ENCODE peak calls at places on chromosomes 16 and 17, in ten cellular contexts. T, H, Z, L, R, O, Y, V, D and S are unnamed samples.

GRCh38 chr17:50199211-50199633 is 2.2 kb downstream of the COL1A1 start:
- DNase-seq in H (no peak), T (no peak), O (no peak), V (no peak), D (no peak), R (no peak), L (no peak), Z (no peak), Y (no peak), S (no peak)

GRCh38 chr17:49290690-49291326 is 60.2 kb upstream of the PHOSPHO1 start:
- DNase-seq in L (no peak), D (peak; percentile 50), Y (no peak), T (no peak), R (no peak), H (peak; percentile 21), V (peak; percentile 47), O (peak; percentile 38), Z (no peak), S (no peak)

GRCh38 chr17:79648181-79648831 is 37.5 kb upstream of the RBFOX3 start:
- DNase-seq in Z (no peak), Y (no peak), L (no peak), T (no peak), D (no peak), O (no peak), V (no peak), R (no peak), H (no peak), S (no peak)

GRCh38 chr16:89005201-89006035 is 28.4 kb upstream of the CBFA2T3 start:
- DNase-seq in O (no peak), V (no peak), D (no peak), Z (no peak), H (no peak), T (no peak), Y (no peak), R (no peak), L (no peak), S (no peak)

GRCh38 chr17:40322417-40323315 is 13.7 kb downstream of the RARA start:
- DNase-seq in H (peak; percentile 61), Y (peak; percentile 17), Z (peak; percentile 86), O (peak; percentile 75), R (peak; percentile 87), L (peak; percentile 12), V (no peak), T (peak; percentile 86), D (peak; percentile 98), S (peak; percentile 74)

GRCh38 chr16:27703545-27703944 is 153.6 kb downstream of the KATNIP start:
- DNase-seq in T (no peak), D (peak; percentile 11), L (no peak), O (no peak), Y (no peak), R (no peak), Z (no peak), V (no peak), H (peak; percentile 63), S (no peak)

GRCh38 chr16:29824589-29825144 is 4.4 kb downstream of the MVP start:
- DNase-seq in Z (no peak), D (no peak), R (no peak), V (peak; percentile 77), Y (no peak), L (no peak), O (no peak), T (no peak), H (peak; percentile 73), S (peak; percentile 67)

GRCh38 chr16:63461248-63461841 is 1425.1 kb upstream of the CDH8 start:
- DNase-seq in Y (no peak), D (peak; percentile 4), R (no peak), T (no peak), Z (no peak), L (peak; percentile 65), V (peak; percentile 58), H (no peak), O (peak; percentile 8), S (no peak)

GRCh38 chr17:45951403-45951802 is 47.6 kb upstream of the STH start:
- DNase-seq in T (no peak), D (no peak), V (no peak), Z (no peak), O (no peak), H (no peak), Y (no peak), R (no peak), L (no peak), S (no peak)

GRCh38 chr17:72671034-72671433 is 421.5 kb downstream of the SLC39A11 start:
- DNase-seq in D (peak; percentile 22), H (no peak), L (no peak), R (no peak), Y (peak; percentile 50), T (no peak), V (no peak), O (no peak), Z (no peak), S (no peak)

GRCh38 chr17:72383053-72383847 is 262.4 kb downstream of the SOX9 start:
- DNase-seq in Z (no peak), D (no peak), H (no peak), V (no peak), Y (no peak), T (no peak), O (no peak), L (peak; percentile 89), R (no peak), S (no peak)

GRCh38 chr17:3004925-3005324 is 58.5 kb downstream of the OR1D5 start:
- DNase-seq in D (no peak), Y (peak; percentile 69), V (no peak), O (no peak), R (no peak), L (no peak), T (no peak), Z (no peak), H (no peak), S (no peak)

GRCh38 chr16:1393613-1394176 is 20.8 kb downstream of the UNKL start:
- DNase-seq in V (no peak), R (no peak), D (no peak), H (no peak), T (no peak), O (no peak), Z (no peak), Y (no peak), L (no peak), S (no peak)

GRCh38 chr16:4703906-4704305 is 10.5 kb downstream of the NUDT16L1 start:
- DNase-seq in V (no peak), H (no peak), L (no peak), Y (no peak), R (no peak), T (no peak), Z (no peak), D (no peak), O (no peak), S (no peak)

GRCh38 chr17:30395398-30396022 is 16.8 kb downstream of the CPD start:
- DNase-seq in D (no peak), Y (no peak), V (no peak), H (no peak), O (no peak), L (peak; percentile 63), T (no peak), R (no peak), Z (no peak), S (no peak)

GRCh38 chr17:55735784-55736405 is 13.2 kb upstream of the TMEM100 start:
- DNase-seq in Y (no peak), R (no peak), Z (no peak), O (peak; percentile 77), D (peak; percentile 51), T (peak; percentile 35), V (peak; percentile 69), H (no peak), L (no peak), S (peak; percentile 19)

GRCh38 chr16:1153480-1154160 is 714 bp downstream of the CACNA1H start:
- DNase-seq in Y (no peak), T (no peak), V (no peak), H (no peak), Z (no peak), D (no peak), L (no peak), R (peak; percentile 13), O (no peak), S (no peak)

GRCh38 chr17:35056013-35056412 is 7.5 kb downstream of the RFFL start:
- DNase-seq in V (no peak), Y (no peak), L (no peak), T (no peak), R (no peak), D (no peak), O (no peak), H (no peak), Z (no peak), S (no peak)

GRCh38 chr16:17827313-17827712 is 356.6 kb upstream of the XYLT1 start:
- DNase-seq in Y (no peak), L (no peak), T (no peak), D (no peak), V (no peak), H (peak; percentile 35), Z (no peak), R (no peak), O (no peak), S (no peak)

GRCh38 chr17:67517335-67517734 is 140.3 kb downstream of the PITPNC1 start:
- DNase-seq in H (no peak), R (no peak), T (no peak), V (no peak), Z (no peak), Y (no peak), O (no peak), D (no peak), L (no peak), S (no peak)

GRCh38 chr17:82241183-82241925 is 12.5 kb downstream of the SLC16A3 start:
- DNase-seq in L (no peak), R (no peak), Z (no peak), D (peak; percentile 54), H (peak; percentile 91), V (peak; percentile 96), Y (no peak), T (no peak), O (peak; percentile 67), S (peak; percentile 94)